ENCODE peak calls at places on chromosomes 3 and 15, in five cellular contexts. B, J, Z, V and M are unnamed samples.

GRCh38 chr15:88284441-88285106 is 28.0 kb upstream of the NTRK3 start:
- DNase-seq in B (no peak), J (no peak), Z (no peak), V (no peak), M (no peak)

GRCh38 chr3:183159319-183159718 is 3.2 kb downstream of the LAMP3 start:
- DNase-seq in B (no peak), J (no peak), Z (no peak), V (no peak), M (no peak)

GRCh38 chr3:150922611-150923010 is 17.4 kb upstream of the MINDY4B start:
- DNase-seq in B (no peak), J (no peak), Z (no peak), V (no peak), M (no peak)

GRCh38 chr3:117063910-117064309 is 354.3 kb downstream of the TUSC7 start:
- DNase-seq in B (no peak), J (no peak), Z (no peak), V (no peak), M (no peak)

GRCh38 chr15:41513282-41514227 is at the start of gene LTK:
- DNase-seq in B (no peak), J (no peak), Z (no peak), V (peak), M (no peak)

GRCh38 chr3:144039661-144040060 is 68.0 kb downstream of the DIPK2A start:
- DNase-seq in B (no peak), J (no peak), Z (no peak), V (no peak), M (no peak)

GRCh38 chr3:152385761-152386160 is 117.0 kb downstream of the MBNL1 start:
- DNase-seq in B (no peak), J (no peak), Z (no peak), V (no peak), M (no peak)

GRCh38 chr15:40103124-40103858 is 5.4 kb downstream of the BMF start:
- DNase-seq in B (peak), J (peak), Z (no peak), V (no peak), M (no peak)

GRCh38 chr3:194212869-194213320 is 76.9 kb downstream of the HES1 start:
- DNase-seq in B (no peak), J (no peak), Z (no peak), V (peak), M (no peak)

GRCh38 chr15:63010920-63011693 is 31.4 kb upstream of the TPM1 start:
- DNase-seq in B (no peak), J (no peak), Z (no peak), V (no peak), M (no peak)

GRCh38 chr3:126989316-126990023 is 6.6 kb downstream of the PLXNA1 start:
- DNase-seq in B (no peak), J (no peak), Z (no peak), V (no peak), M (no peak)

GRCh38 chr3:8658326-8659212 is 14.0 kb upstream of the SSUH2 start:
- DNase-seq in B (no peak), J (no peak), Z (no peak), V (no peak), M (no peak)

GRCh38 chr3:14439501-14440167 is 37.2 kb downstream of the SLC6A6 start:
- DNase-seq in B (peak), J (no peak), Z (no peak), V (no peak), M (no peak)

GRCh38 chr15:100338971-100339444 is 2.8 kb downstream of the ADAMTS17 start:
- DNase-seq in B (peak), J (peak), Z (no peak), V (peak), M (peak)

GRCh38 chr15:40739854-40740253 is 15.2 kb downstream of the RMDN3 start:
- DNase-seq in B (no peak), J (no peak), Z (no peak), V (no peak), M (no peak)

GRCh38 chr15:75947117-75947516 is 43.4 kb downstream of the FBXO22 start:
- DNase-seq in B (no peak), J (no peak), Z (no peak), V (no peak), M (no peak)

GRCh38 chr15:51130344-51130743 is 35.6 kb upstream of the TNFAIP8L3 start:
- DNase-seq in B (no peak), J (no peak), Z (no peak), V (no peak), M (no peak)

GRCh38 chr3:172709776-172710708 is 825 bp downstream of the NCEH1 start:
- DNase-seq in B (peak), J (peak), Z (no peak), V (no peak), M (no peak)

GRCh38 chr15:99983894-99984293 is 250.7 kb upstream of the LYSMD4 start:
- DNase-seq in B (no peak), J (no peak), Z (no peak), V (peak), M (no peak)

GRCh38 chr3:119240101-119240581 is 537 bp downstream of the B4GALT4 start:
- DNase-seq in B (peak), J (no peak), Z (no peak), V (peak), M (no peak)

GRCh38 chr3:157738441-157738840 is 235.2 kb upstream of the VEPH1 start:
- DNase-seq in B (no peak), J (no peak), Z (no peak), V (no peak), M (no peak)

GRCh38 chr3:15151166-15151565 is 52.2 kb upstream of the RBSN start:
- DNase-seq in B (no peak), J (no peak), Z (no peak), V (no peak), M (no peak)

GRCh38 chr15:40320931-40321371 is 2.5 kb upstream of the INAFM2 start:
- DNase-seq in B (peak), J (no peak), Z (no peak), V (no peak), M (peak)

GRCh38 chr15:90143176-90143655 is 40.9 kb upstream of the IDH2 start:
- DNase-seq in B (peak), J (no peak), Z (peak), V (peak), M (peak)

GRCh38 chr3:143658869-143659268 is 189.4 kb downstream of the SLC9A9 start:
- DNase-seq in B (no peak), J (no peak), Z (no peak), V (no peak), M (no peak)

GRCh38 chr15:43125095-43125661 is 8.2 kb upstream of the TMEM62 start:
- DNase-seq in B (no peak), J (no peak), Z (no peak), V (no peak), M (no peak)

GRCh38 chr3:50662408-50662807 is 12.3 kb upstream of the DOCK3 start:
- DNase-seq in B (no peak), J (no peak), Z (no peak), V (no peak), M (no peak)

GRCh38 chr15:45132844-45133560 is 3.2 kb downstream of the DUOX1 start:
- DNase-seq in B (no peak), J (no peak), Z (no peak), V (no peak), M (no peak)

GRCh38 chr15:68601206-68602197 is 22.7 kb downstream of the CORO2B start:
- DNase-seq in B (no peak), J (no peak), Z (no peak), V (no peak), M (no peak)

GRCh38 chr3:178112134-178112533 is 424.1 kb upstream of the KCNMB2 start:
- DNase-seq in B (no peak), J (no peak), Z (no peak), V (no peak), M (no peak)